ENCODE peak calls at places on chromosomes 12 and 14, in five cellular contexts. H, B, C, E and S are unnamed samples.
A peak's percentile ranks its signal among the peaks of the same experiment; 100 is the strongest.

GRCh38 chr12:57334219-57334618 is 83.2 kb upstream of the STAC3 start:
- DNase-seq in H (no peak), B (no peak), C (no peak), E (no peak), S (no peak)

GRCh38 chr14:79598339-79598738 is 613.0 kb downstream of the DIO2 start:
- DNase-seq in H (no peak), B (peak; percentile 72), C (peak; percentile 75), E (no peak), S (peak; percentile 94)

GRCh38 chr12:2119266-2119665 is 66.5 kb downstream of the CACNA1C start:
- DNase-seq in H (no peak), B (no peak), C (peak; percentile 26), E (no peak), S (no peak)

GRCh38 chr14:66530526-66530925 is 22.6 kb downstream of the GPHN start:
- DNase-seq in H (no peak), B (no peak), C (no peak), E (no peak), S (no peak)

GRCh38 chr12:51348116-51348515 is 1.6 kb upstream of the CELA1 start:
- DNase-seq in H (no peak), B (no peak), C (no peak), E (no peak), S (no peak)

GRCh38 chr14:58549358-58549757 is 88.4 kb upstream of the DACT1 start:
- DNase-seq in H (no peak), B (no peak), C (no peak), E (no peak), S (peak; percentile 46)

GRCh38 chr14:93958567-93959238 is 17.7 kb downstream of the ASB2 start:
- DNase-seq in H (no peak), B (no peak), C (no peak), E (peak; percentile 27), S (no peak)

GRCh38 chr12:25789520-25789919 is 169.0 kb upstream of the RASSF8 start:
- DNase-seq in H (no peak), B (peak; percentile 84), C (peak; percentile 92), E (no peak), S (peak; percentile 82)

GRCh38 chr14:70622111-70622712 is 19.5 kb upstream of the TTC9 start:
- DNase-seq in H (no peak), B (peak; percentile 46), C (peak; percentile 12), E (peak; percentile 74), S (peak; percentile 76)

GRCh38 chr12:113961921-113962710 is 4.0 kb downstream of the RBM19 start:
- DNase-seq in H (no peak), B (peak; percentile 54), C (peak; percentile 35), E (no peak), S (peak; percentile 69)

GRCh38 chr14:22888662-22889061 is 5.6 kb downstream of the REM2 start:
- DNase-seq in H (no peak), B (no peak), C (no peak), E (peak; percentile 95), S (no peak)

GRCh38 chr12:130871286-130872178 is at the start of gene RAN:
- DNase-seq in H (peak; percentile 81), B (peak; percentile 96), C (peak; percentile 93), E (peak; percentile 97), S (peak; percentile 95)

GRCh38 chr12:130873106-130873795 is 1.4 kb downstream of the RAN start:
- DNase-seq in H (no peak), B (no peak), C (no peak), E (no peak), S (no peak)

GRCh38 chr12:130868412-130868811 is 3.5 kb upstream of the RAN start:
- DNase-seq in H (no peak), B (no peak), C (no peak), E (no peak), S (no peak)

GRCh38 chr12:130872179-130873096 is 572 bp downstream of the RAN start:
- DNase-seq in H (no peak), B (peak; percentile 23), C (peak; percentile 15), E (peak; percentile 57), S (peak; percentile 52)

DNA sequence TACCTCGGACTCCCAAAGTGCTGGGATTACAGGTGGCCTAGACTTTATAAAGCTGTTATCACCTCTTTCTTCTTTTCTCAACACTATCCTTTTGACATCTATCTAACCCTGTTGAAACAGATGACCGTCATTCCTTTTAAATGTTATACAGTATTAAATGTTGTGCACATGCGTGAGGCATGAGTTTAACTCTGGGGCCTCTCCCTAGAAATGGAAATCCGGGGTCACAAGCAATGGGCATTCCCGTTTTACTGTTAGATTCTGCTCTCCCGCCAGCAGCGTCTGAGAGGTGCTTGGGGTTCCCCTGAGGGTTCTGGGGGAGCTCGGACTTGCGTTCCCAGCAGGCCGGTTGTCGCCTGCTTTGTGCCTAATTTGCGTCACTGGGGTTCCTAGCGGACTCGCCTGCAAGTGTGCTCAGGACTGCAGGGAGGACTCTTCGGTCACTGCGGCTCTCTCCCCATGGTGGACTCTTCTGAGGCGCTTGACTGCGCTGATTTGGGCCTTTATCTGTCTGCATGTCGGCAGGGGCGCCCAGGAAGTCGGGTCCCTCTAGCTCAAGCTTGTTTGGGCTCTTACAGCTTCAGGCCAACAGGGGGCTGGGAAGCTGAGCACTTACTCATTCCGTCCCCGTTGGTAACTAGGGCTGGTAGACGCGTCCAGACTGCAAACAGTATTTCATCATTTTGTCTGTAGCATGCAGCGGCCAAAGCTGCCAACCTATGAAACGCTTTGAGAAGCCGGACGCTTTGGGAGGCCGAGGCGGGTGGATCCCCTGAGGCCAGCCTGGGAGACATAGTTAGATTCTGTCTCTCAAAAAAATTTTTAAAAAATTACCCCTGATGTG is 1.2 kb upstream of the RAN start:
- DNase-seq in H (peak; percentile 82), B (peak; percentile 96), C (peak; percentile 93), E (peak; percentile 95), S (peak; percentile 98)
- TF ChIP-seq CTCF in H (peak; percentile 42), B (peak; percentile 67), C (peak; percentile 75), E (peak; percentile 78), S (peak; percentile 80)

GRCh38 chr12:71797506-71797905 is 42.1 kb upstream of the TBC1D15 start:
- DNase-seq in H (no peak), B (no peak), C (no peak), E (no peak), S (no peak)
- H3K4me3 ChIP-seq in H (no peak overlapping the region), B (no peak overlapping the region), C (no peak overlapping the region), E (no peak overlapping the region), S (no peak overlapping the region)

DNA sequence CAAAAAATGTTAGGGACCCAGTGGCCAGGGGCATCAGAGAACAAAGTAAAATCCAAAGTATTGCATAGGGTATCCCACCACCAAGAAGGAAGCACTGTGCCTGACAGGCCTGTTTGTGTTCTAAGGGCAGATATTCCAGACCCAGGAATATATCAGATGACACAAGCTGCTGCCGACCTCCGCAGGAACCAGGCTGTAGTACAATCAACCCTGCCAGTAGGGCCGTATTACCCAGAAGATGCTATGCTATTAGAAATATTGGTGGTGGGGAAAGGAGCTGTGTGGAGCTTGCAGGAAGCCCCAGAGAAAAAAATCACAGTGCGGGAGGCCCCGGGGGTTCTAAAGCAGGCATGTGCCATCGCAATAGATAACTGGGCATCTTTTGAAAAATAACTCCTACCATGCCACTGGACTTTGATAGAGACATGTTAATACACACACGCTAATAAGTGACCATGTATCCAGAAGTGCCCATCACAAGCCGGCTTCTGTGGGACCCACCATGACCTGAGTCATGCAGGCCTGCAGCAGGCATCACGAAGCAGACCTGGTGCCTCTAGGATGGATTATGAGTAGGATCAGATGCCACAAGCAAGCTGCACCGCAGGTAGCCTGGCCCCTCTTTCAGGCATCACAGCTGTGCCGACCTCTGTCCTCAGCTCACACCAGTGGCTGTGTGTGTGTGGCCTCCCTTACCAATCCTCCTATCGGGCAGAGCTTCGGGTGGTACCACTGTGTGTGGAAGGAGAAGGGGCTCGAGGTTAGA is 242.7 kb downstream of the BCL11B start:
- DNase-seq in H (no peak), B (no peak), C (no peak), E (no peak), S (no peak)
- TF ChIP-seq CTCF in H (no peak), B (no peak), C (no peak), E (no peak), S (no peak)

GRCh38 chr12:10668526-10668925 is 5.3 kb downstream of the STYK1 start:
- DNase-seq in H (no peak), B (no peak), C (no peak), E (no peak), S (no peak)
- H3K4me3 ChIP-seq in H (no peak overlapping the region), B (no peak overlapping the region), C (no peak overlapping the region), E (no peak overlapping the region), S (no peak overlapping the region)